ENCODE peak calls at places on chromosomes 5 and 9, in six cellular contexts. T is Peyer's patch, B is HL-60, Y is lower lobe of right lung, Q is right atrium auricular region, L is GM23248. N is an unnamed sample.
A peak's percentile ranks its signal among the peaks of the same experiment; 100 is the strongest.

GRCh38 chr9:121121582-121122087 is 46.9 kb downstream of the CNTRL start:
- DNase-seq in Y (peak; percentile 99), Q (peak; percentile 98), T (peak; percentile 98), B (peak; percentile 91), L (peak; percentile 99), N (peak; percentile 97)

GRCh38 chr9:18485691-18486090 is 11.7 kb downstream of the ADAMTSL1 start:
- DNase-seq in Q (no peak), L (peak; percentile 67), B (no peak), T (no peak), Y (no peak), N (no peak)

GRCh38 chr5:143923634-143924265 is 111.8 kb downstream of the HMHB1 start:
- DNase-seq in Q (no peak), Y (no peak), T (no peak), B (no peak), L (peak; percentile 75), N (no peak)

GRCh38 chr5:155679530-155679929 is 647.4 kb upstream of the SGCD start:
- DNase-seq in L (no peak), T (no peak), Y (no peak), B (no peak), Q (no peak), N (no peak)

GRCh38 chr9:73011346-73011745 is 58.5 kb upstream of the ALDH1A1 start:
- DNase-seq in T (no peak), B (no peak), L (peak; percentile 93), Q (no peak), Y (no peak), N (no peak)

GRCh38 chr5:18299166-18299565 is 664.9 kb downstream of the TAF11L14 start:
- DNase-seq in L (no peak), Q (no peak), T (no peak), B (no peak), Y (no peak), N (no peak)

GRCh38 chr9:120324461-120324860 is 255.5 kb downstream of the CDK5RAP2 start:
- DNase-seq in Y (no peak), Q (no peak), B (no peak), T (no peak), L (no peak), N (no peak)

GRCh38 chr5:174337276-174338203 is 292.0 kb downstream of the NSG2 start:
- DNase-seq in L (no peak), Q (no peak), B (no peak), Y (no peak), T (no peak), N (no peak)

GRCh38 chr5:33937017-33937699 is 972 bp downstream of the RXFP3 start:
- DNase-seq in L (no peak), B (no peak), Q (no peak), Y (no peak), T (no peak), N (peak; percentile 60)

GRCh38 chr5:84805473-84805872 is 420.8 kb upstream of the EDIL3 start:
- DNase-seq in B (no peak), Y (no peak), Q (no peak), T (no peak), L (no peak), N (no peak)

GRCh38 chr5:139058121-139058520 is 140.0 kb downstream of the SIL1 start:
- DNase-seq in B (no peak), Q (no peak), L (peak; percentile 61), Y (no peak), T (no peak), N (no peak)

GRCh38 chr5:33772276-33772990 is 119.4 kb downstream of the ADAMTS12 start:
- DNase-seq in Q (no peak), T (no peak), L (peak; percentile 82), B (no peak), Y (no peak), N (no peak)

DNA sequence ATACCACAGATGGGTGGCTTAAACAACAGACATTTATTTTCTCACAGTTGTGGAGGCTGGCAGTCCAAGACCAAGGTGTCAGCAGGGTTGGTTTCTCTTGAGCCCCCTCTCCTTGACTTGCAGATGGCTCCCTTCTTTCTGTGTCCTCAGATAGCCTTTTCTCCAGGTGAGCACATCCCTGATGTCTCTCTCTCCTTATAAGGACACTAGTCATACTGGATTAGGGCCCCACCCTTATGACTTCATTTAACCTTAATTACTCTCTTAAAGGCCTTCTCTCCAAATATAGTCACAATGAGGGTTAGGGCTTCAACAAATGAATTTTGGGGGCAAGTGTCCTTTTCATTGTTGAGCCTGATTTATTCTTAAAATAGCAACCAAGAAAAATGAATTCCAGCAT is 14.7 kb downstream of the PTGER4 start:
- DNase-seq in Q (no peak), L (no peak), B (no peak), T (no peak), Y (no peak), N (no peak)
- H3K27me3 ChIP-seq in Q (no peaks in the 10 kb centered on the region), L (no peaks in the 10 kb centered on the region), B (no peaks in the 10 kb centered on the region), T (no peaks in the 10 kb centered on the region), Y (no peaks in the 10 kb centered on the region), N (no peaks in the 10 kb centered on the region)

GRCh38 chr5:14744296-14745187 is 80.0 kb downstream of the OTULIN start:
- DNase-seq in L (no peak), B (no peak), T (no peak), Y (no peak), Q (no peak), N (no peak)

GRCh38 chr5:14742427-14743010 is 78.0 kb downstream of the OTULIN start:
- DNase-seq in B (no peak), L (no peak), Y (no peak), T (no peak), Q (no peak), N (no peak)

GRCh38 chr5:14745753-14746152 is 81.2 kb downstream of the OTULIN start:
- DNase-seq in T (no peak), B (no peak), Y (no peak), L (no peak), Q (no peak), N (no peak)

GRCh38 chr5:14743601-14744295 is 79.2 kb downstream of the OTULIN start:
- DNase-seq in Y (no peak), B (no peak), L (peak; percentile 75), Q (no peak), T (no peak), N (no peak)

DNA sequence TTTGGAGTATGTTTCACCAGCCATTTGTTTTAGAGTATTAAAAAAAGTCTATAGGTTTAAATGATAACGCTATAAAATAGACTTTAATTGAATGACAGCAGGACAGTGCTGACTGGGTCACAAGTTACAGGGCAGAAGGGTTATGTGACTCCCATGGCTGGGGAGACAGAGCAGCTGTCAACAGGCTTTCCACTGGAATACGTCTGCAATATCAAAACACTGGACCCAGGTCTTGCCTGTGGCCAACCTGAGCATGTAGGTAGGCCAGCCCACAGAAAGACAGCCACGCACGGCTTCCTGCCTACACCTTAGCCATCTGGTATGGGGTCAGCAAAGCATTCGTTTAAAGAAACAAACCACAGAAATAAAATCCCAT is 80.7 kb downstream of the OTULIN start:
- DNase-seq in Y (no peak), L (no peak), B (no peak), Q (no peak), T (no peak), N (no peak)
- H3K27ac ChIP-seq in Y (no peak overlapping the region), L (no peak overlapping the region), B (no peak overlapping the region), Q (peak overlapping the region; percentile 59), T (no peak overlapping the region), N (no peak overlapping the region)

DNA sequence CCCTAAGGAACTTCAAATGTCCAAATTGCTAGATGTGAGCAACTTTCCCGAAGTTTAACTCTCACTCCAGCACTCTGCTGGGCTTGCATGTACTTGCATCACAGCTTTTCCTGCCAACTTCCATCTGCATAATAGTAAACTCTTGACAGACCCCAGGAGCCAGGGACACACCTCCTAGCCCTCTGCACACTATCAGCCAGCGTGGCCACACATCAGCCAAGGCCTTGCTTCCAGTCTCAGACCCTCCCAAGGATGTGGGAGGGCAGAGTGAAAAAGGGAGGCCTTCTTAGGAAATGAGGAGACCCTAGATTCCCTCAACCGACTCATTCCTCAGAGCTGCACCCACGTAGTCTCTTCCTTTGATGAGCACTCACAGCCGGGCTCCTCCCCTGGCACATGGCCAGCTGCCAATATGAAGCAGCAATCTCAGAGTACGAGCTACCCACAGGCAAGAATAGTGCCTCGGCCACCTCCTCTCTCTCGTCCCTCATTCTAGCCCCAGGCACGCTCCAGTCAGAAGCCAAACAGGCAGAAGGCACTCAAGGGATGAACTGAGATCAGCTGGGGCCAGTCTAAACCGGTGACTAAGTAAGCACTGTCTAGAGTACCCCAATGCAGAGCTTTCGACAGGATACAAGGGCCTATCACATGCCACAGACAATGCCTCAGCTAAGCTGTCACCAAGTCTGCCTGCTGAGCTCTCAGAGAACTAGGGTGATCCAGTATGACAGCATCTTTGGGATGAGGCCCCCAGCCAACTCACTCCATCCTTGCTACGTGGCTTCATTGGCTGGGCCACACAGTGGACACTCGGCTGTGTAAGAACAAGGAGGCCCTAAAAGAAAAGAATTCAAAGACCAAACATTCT is 2.3 kb downstream of the P4HA2 start:
- DNase-seq in Y (no peak), B (no peak), L (peak; percentile 95), T (peak; percentile 16), Q (peak; percentile 79), N (peak; percentile 92)
- H3K27me3 ChIP-seq in Y (no peaks in the 10 kb centered on the region), B (no peaks in the 10 kb centered on the region), L (no peaks in the 10 kb centered on the region), T (no peaks in the 10 kb centered on the region), Q (no peaks in the 10 kb centered on the region), N (no peaks in the 10 kb centered on the region)

GRCh38 chr5:153630546-153630945 is 140.1 kb downstream of the GRIA1 start:
- DNase-seq in T (no peak), Y (no peak), B (no peak), Q (no peak), L (no peak), N (no peak)

GRCh38 chr5:153629027-153629426 is 138.6 kb downstream of the GRIA1 start:
- DNase-seq in L (peak; percentile 96), B (no peak), T (no peak), Y (peak; percentile 47), Q (no peak), N (peak; percentile 94)

GRCh38 chr5:153626836-153627235 is 136.4 kb downstream of the GRIA1 start:
- DNase-seq in B (no peak), Y (no peak), Q (no peak), T (no peak), L (no peak), N (no peak)

GRCh38 chr5:153632748-153633290 is 142.3 kb downstream of the GRIA1 start:
- DNase-seq in B (no peak), L (peak; percentile 60), T (no peak), Q (no peak), Y (no peak), N (no peak)

GRCh38 chr5:153629496-153629895 is 139.0 kb downstream of the GRIA1 start:
- DNase-seq in B (no peak), L (no peak), T (no peak), Y (no peak), Q (no peak), N (no peak)
- H3K27ac ChIP-seq in B (no peak overlapping the region), L (peak overlapping the region; percentile 34), T (no peak overlapping the region), Y (no peak overlapping the region), Q (no peak overlapping the region), N (peak overlapping the region; percentile 89)

DNA sequence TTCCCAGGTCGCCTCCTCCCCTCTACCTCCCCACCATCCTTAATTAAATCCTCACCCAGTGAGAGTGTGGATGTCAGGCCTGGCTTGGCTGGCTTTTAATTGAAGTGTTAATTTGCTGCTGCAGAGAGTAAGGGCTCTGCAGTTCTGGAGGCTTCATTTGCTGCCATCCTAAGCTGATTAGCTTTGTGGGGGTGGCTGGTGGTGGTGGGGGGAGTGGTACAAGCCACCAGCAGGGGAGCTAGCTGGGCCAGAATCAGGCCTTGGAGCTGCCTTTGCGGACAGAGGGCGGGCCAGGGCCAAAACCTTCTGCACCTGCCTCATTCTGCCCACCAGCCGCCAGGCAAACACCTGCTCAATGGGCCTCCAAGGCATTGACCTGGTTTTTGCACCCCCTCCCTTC is 26.8 kb upstream of the TIFAB start:
- DNase-seq in B (no peak), T (no peak), Q (no peak), Y (no peak), L (no peak), N (peak; percentile 49)
- H3K27me3 ChIP-seq in B (no peaks in the 10 kb centered on the region), T (no peaks in the 10 kb centered on the region), Q (no peaks in the 10 kb centered on the region), Y (peaks cover 63% of the 10 kb centered on the region), L (peaks cover 39% of the 10 kb centered on the region), N (no peaks in the 10 kb centered on the region)

GRCh38 chr9:36503172-36504153 is 69.2 kb upstream of the MELK start:
- DNase-seq in Q (no peak), B (no peak), L (no peak), T (no peak), Y (no peak), N (no peak)
- H3K27ac ChIP-seq in Q (no peak overlapping the region), B (no peak overlapping the region), L (no peak overlapping the region), T (no peak overlapping the region), Y (no peak overlapping the region), N (no peak overlapping the region)

N was measured in RWPE2.